ENCODE peak calls at places on chromosomes 11 and 22, in ten cellular contexts. G is psoas muscle, H is mesendoderm, M is endodermal cell, S is heart left ventricle, C is right lobe of liver, U is sigmoid colon, Y is suprapubic skin, Z is left lung, O is spleen. D is an unnamed sample. For H3K27me3, the result is how much of the 10 kb centered on the place peaks cover.

GRCh38 chr22:29308148-29308790 is 1.8 kb downstream of the GAS2L1 start:
- DNase-seq in G (no peak), H (no peak), M (no peak), S (peak), C (no peak), U (peak), Y (no peak), Z (no peak), O (no peak), D (no peak)

GRCh38 chr11:36411202-36411640 is 98.9 kb downstream of the TRAF6 start:
- DNase-seq in G (no peak), H (no peak), M (no peak), S (peak), C (peak), U (no peak), Y (no peak), Z (peak), O (peak), D (no peak)

GRCh38 chr22:49258107-49259010 is 569.3 kb downstream of the BRD1 start:
- DNase-seq in G (no peak), H (no peak), M (peak), S (no peak), C (peak), U (no peak), Y (peak), Z (no peak), O (no peak), D (no peak)

GRCh38 chr11:22466809-22467208 is 128.6 kb downstream of the SLC17A6 start:
- DNase-seq in G (peak), H (peak), M (no peak), S (peak), C (no peak), U (no peak), Y (no peak), Z (no peak), O (no peak), D (no peak)

GRCh38 chr22:22955866-22956535 is 68.4 kb downstream of the IGLL5 start:
- DNase-seq in G (peak), H (peak), M (peak), S (peak), C (peak), U (peak), Y (no peak), Z (no peak), O (no peak), D (peak)

GRCh38 chr22:44571566-44572413 is 73.8 kb upstream of the RTL6 start:
- DNase-seq in G (no peak), H (no peak), M (no peak), S (no peak), C (peak), U (peak), Y (peak), Z (peak), O (no peak), D (no peak)

GRCh38 chr11:104152941-104153340 is 11.0 kb downstream of the PDGFD start:
- DNase-seq in G (no peak), H (no peak), M (no peak), S (no peak), C (no peak), U (no peak), Y (no peak), Z (no peak), O (no peak), D (no peak)

GRCh38 chr22:38016182-38017078 is 32.1 kb upstream of the SOX10 start:
- DNase-seq in G (no peak), H (peak), M (peak), S (peak), C (no peak), U (peak), Y (no peak), Z (no peak), O (no peak), D (peak)

GRCh38 chr22:48599346-48599745 is 1228.3 kb downstream of the BRD1 start:
- DNase-seq in G (no peak), H (no peak), M (no peak), S (no peak), C (no peak), U (no peak), Y (no peak), Z (no peak), O (no peak), D (no peak)

GRCh38 chr11:1262172-1263006 is 39.5 kb downstream of the MUC5B start:
- DNase-seq in G (peak), H (peak), M (peak), S (peak), C (peak), U (peak), Y (peak), Z (peak), O (peak), D (peak)

GRCh38 chr11:128535468-128536457 is 51.6 kb downstream of the ETS1 start:
- DNase-seq in G (no peak), H (no peak), M (no peak), S (no peak), C (no peak), U (no peak), Y (no peak), Z (no peak), O (no peak), D (no peak)

GRCh38 chr11:100705447-100705846 is 18.4 kb downstream of the ARHGAP42 start:
- DNase-seq in G (no peak), H (no peak), M (no peak), S (no peak), C (no peak), U (no peak), Y (no peak), Z (no peak), O (no peak), D (no peak)

GRCh38 chr11:102306048-102306575 is 11.2 kb upstream of the BIRC3 start:
- DNase-seq in G (no peak), H (no peak), M (no peak), S (no peak), C (no peak), U (no peak), Y (no peak), Z (peak), O (no peak), D (peak)

GRCh38 chr11:68296344-68297051 is 15.9 kb upstream of the LRP5 start:
- DNase-seq in G (no peak), H (no peak), M (peak), S (no peak), C (peak), U (no peak), Y (no peak), Z (no peak), O (no peak), D (no peak)

GRCh38 chr22:43205748-43206514 is 19.0 kb upstream of the TTLL12 start:
- DNase-seq in G (no peak), H (no peak), M (no peak), S (peak), C (no peak), U (no peak), Y (no peak), Z (no peak), O (no peak), D (no peak)

GRCh38 chr11:120546312-120547205 is 35.0 kb downstream of the GRIK4 start:
- DNase-seq in G (peak), H (peak), M (peak), S (peak), C (no peak), U (no peak), Y (no peak), Z (peak), O (no peak), D (peak)

GRCh38 chr11:112320668-112321067 is 60.0 kb upstream of the PLET1 start:
- DNase-seq in G (peak), H (no peak), M (no peak), S (peak), C (peak), U (peak), Y (no peak), Z (peak), O (no peak), D (peak)

GRCh38 chr22:38218661-38219331 is 17.0 kb downstream of the MAFF start:
- DNase-seq in G (peak), H (peak), M (peak), S (peak), C (peak), U (peak), Y (no peak), Z (peak), O (no peak), D (peak)

GRCh38 chr11:42482822-42483221 is 829.0 kb upstream of the API5 start:
- DNase-seq in G (no peak), H (no peak), M (no peak), S (no peak), C (no peak), U (no peak), Y (no peak), Z (no peak), O (no peak), D (no peak)

GRCh38 chr11:18936002-18936673 is 3.1 kb downstream of the MRGPRX1 start:
- DNase-seq in G (no peak), H (peak), M (peak), S (no peak), C (no peak), U (no peak), Y (no peak), Z (no peak), O (no peak), D (no peak)

GRCh38 chr11:101003468-101003867 is 126.1 kb downstream of the PGR start:
- DNase-seq in G (no peak), H (peak), M (peak), S (no peak), C (no peak), U (no peak), Y (no peak), Z (no peak), O (no peak), D (no peak)

GRCh38 chr11:22461626-22462025 is 123.4 kb downstream of the SLC17A6 start:
- DNase-seq in G (no peak), H (peak), M (no peak), S (no peak), C (no peak), U (no peak), Y (no peak), Z (no peak), O (no peak), D (no peak)

GRCh38 chr11:81644239-81644840 is 1089.3 kb downstream of the FAM181B start:
- DNase-seq in G (no peak), H (peak), M (peak), S (no peak), C (no peak), U (no peak), Y (no peak), Z (no peak), O (no peak), D (no peak)

GRCh38 chr22:46914916-46915894 is 152.8 kb downstream of the TBC1D22A start:
- DNase-seq in G (no peak), H (no peak), M (no peak), S (no peak), C (no peak), U (no peak), Y (peak), Z (no peak), O (no peak), D (no peak)

GRCh38 chr11:86636275-86636674 is 36.1 kb downstream of the ME3 start:
- DNase-seq in G (no peak), H (peak), M (peak), S (no peak), C (no peak), U (no peak), Y (no peak), Z (no peak), O (no peak), D (peak)

GRCh38 chr11:32178692-32179091 is 87.8 kb downstream of the RCN1 start:
- DNase-seq in G (no peak), H (no peak), M (no peak), S (no peak), C (no peak), U (no peak), Y (no peak), Z (no peak), O (no peak), D (no peak)

GRCh38 chr11:3849297-3849874 is 6.1 kb upstream of the STIM1 start:
- DNase-seq in G (no peak), H (peak), M (peak), S (no peak), C (no peak), U (no peak), Y (no peak), Z (no peak), O (no peak), D (no peak)

GRCh38 chr11:16012125-16012751 is 344.1 kb downstream of the SOX6 start:
- DNase-seq in G (no peak), H (no peak), M (no peak), S (no peak), C (no peak), U (no peak), Y (no peak), Z (no peak), O (no peak), D (no peak)

GRCh38 chr11:134118016-134118415 is 49.1 kb downstream of the JAM3 start:
- DNase-seq in G (no peak), H (no peak), M (no peak), S (no peak), C (no peak), U (no peak), Y (no peak), Z (no peak), O (no peak), D (no peak)

GRCh38 chr11:120500414-120500936 is 11.1 kb upstream of the GRIK4 start:
- DNase-seq in G (peak), H (peak), M (peak), S (no peak), C (no peak), U (no peak), Y (no peak), Z (no peak), O (peak), D (peak)

GRCh38 chr11:117413616-117414015 is 86.0 kb downstream of the CEP164 start:
- DNase-seq in G (no peak), H (no peak), M (peak), S (no peak), C (no peak), U (no peak), Y (peak), Z (peak), O (no peak), D (no peak)

GRCh38 chr22:40410731-40411505 is 40.5 kb downstream of the SGSM3 start:
- DNase-seq in G (no peak), H (no peak), M (no peak), S (no peak), C (peak), U (no peak), Y (peak), Z (peak), O (no peak), D (no peak)

GRCh38 chr11:5803982-5804381 is 4.7 kb upstream of the OR52N2 start:
- DNase-seq in G (no peak), H (no peak), M (no peak), S (no peak), C (no peak), U (no peak), Y (no peak), Z (no peak), O (no peak), D (no peak)

GRCh38 chr11:5809905-5810792 is 1.4 kb downstream of the OR52N2 start:
- DNase-seq in G (no peak), H (peak), M (no peak), S (no peak), C (no peak), U (no peak), Y (no peak), Z (no peak), O (no peak), D (no peak)

GRCh38 chr11:5808500-5809121 is at the start of gene OR52N2:
- DNase-seq in G (peak), H (peak), M (peak), S (peak), C (peak), U (peak), Y (peak), Z (peak), O (peak), D (peak)

GRCh38 chr11:5807580-5807979 is 1.1 kb upstream of the OR52N2 start:
- DNase-seq in G (no peak), H (peak), M (peak), S (no peak), C (no peak), U (no peak), Y (no peak), Z (no peak), O (no peak), D (no peak)

DNA sequence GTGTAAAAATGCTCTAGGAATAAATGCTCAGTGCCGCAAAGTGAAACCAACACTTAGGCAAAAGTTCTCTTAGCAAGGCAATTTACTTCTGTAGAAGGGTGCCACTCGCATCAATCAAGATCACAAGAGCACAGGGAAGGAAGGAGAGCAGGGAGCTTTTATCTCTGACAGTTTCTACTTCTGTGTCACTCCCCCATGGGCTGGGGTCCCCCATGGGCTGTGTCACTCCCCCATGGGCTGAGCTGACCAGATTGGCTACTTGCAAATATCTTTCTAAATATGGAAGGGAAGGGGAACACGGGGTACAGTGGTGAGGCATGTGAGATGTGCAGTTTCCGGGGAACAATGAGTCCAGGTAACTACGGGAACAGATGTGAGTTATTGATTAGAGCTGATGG is 397 bp downstream of the OR52N2 start:
- DNase-seq in G (no peak), H (peak), M (no peak), S (no peak), C (no peak), U (no peak), Y (no peak), Z (no peak), O (no peak), D (no peak)
- H3K27me3 ChIP-seq in G (under half), H (under half), M (under half), S (under half), C (under half), U (under half), Y (under half), Z (under half), O (under half), D (under half)

GRCh38 chr22:35915477-35916013 is 113.1 kb downstream of the RBFOX2 start:
- DNase-seq in G (no peak), H (peak), M (no peak), S (no peak), C (no peak), U (no peak), Y (no peak), Z (no peak), O (no peak), D (no peak)

GRCh38 chr22:35914665-35915476 is 113.8 kb downstream of the RBFOX2 start:
- DNase-seq in G (no peak), H (peak), M (peak), S (peak), C (peak), U (peak), Y (no peak), Z (peak), O (no peak), D (peak)

GRCh38 chr22:35913925-35914324 is 114.7 kb downstream of the RBFOX2 start:
- DNase-seq in G (no peak), H (no peak), M (no peak), S (no peak), C (no peak), U (no peak), Y (no peak), Z (no peak), O (no peak), D (no peak)

GRCh38 chr22:35912668-35913067 is 116.0 kb downstream of the RBFOX2 start:
- DNase-seq in G (no peak), H (no peak), M (no peak), S (no peak), C (no peak), U (no peak), Y (no peak), Z (no peak), O (no peak), D (no peak)

DNA sequence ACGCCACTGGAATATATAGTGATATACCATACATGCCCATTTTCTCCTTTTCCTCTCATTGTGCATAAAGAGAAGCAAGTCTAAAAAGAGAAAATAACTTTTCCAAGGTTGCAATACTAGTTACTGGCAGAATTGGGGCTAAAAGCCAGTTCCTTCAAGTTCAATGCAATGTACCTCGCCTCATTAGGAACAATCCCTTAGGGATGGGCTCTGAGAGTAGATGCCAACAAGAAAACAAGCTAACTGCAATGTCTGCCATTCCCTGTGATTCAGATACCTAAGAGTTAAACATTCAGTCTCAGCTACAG is 114.3 kb downstream of the RBFOX2 start:
- DNase-seq in G (no peak), H (no peak), M (no peak), S (no peak), C (no peak), U (no peak), Y (no peak), Z (no peak), O (no peak), D (no peak)
- H3K4me3 ChIP-seq in G (peak), H (no peak), M (peak), S (no peak), C (no peak), U (peak), Y (peak), Z (no peak), O (peak), D (no peak)

GRCh38 chr11:10483584-10483983 is 28.5 kb downstream of the AMPD3 start:
- DNase-seq in G (no peak), H (no peak), M (peak), S (no peak), C (peak), U (no peak), Y (peak), Z (no peak), O (peak), D (no peak)

GRCh38 chr11:10483174-10483573 is 28.1 kb downstream of the AMPD3 start:
- DNase-seq in G (no peak), H (no peak), M (peak), S (no peak), C (no peak), U (no peak), Y (peak), Z (no peak), O (no peak), D (no peak)

GRCh38 chr11:10480760-10481159 is 25.7 kb downstream of the AMPD3 start:
- DNase-seq in G (no peak), H (no peak), M (no peak), S (no peak), C (no peak), U (no peak), Y (no peak), Z (no peak), O (no peak), D (no peak)

GRCh38 chr11:10480026-10480425 is 25.0 kb downstream of the AMPD3 start:
- DNase-seq in G (no peak), H (no peak), M (no peak), S (no peak), C (peak), U (no peak), Y (peak), Z (no peak), O (no peak), D (no peak)

DNA sequence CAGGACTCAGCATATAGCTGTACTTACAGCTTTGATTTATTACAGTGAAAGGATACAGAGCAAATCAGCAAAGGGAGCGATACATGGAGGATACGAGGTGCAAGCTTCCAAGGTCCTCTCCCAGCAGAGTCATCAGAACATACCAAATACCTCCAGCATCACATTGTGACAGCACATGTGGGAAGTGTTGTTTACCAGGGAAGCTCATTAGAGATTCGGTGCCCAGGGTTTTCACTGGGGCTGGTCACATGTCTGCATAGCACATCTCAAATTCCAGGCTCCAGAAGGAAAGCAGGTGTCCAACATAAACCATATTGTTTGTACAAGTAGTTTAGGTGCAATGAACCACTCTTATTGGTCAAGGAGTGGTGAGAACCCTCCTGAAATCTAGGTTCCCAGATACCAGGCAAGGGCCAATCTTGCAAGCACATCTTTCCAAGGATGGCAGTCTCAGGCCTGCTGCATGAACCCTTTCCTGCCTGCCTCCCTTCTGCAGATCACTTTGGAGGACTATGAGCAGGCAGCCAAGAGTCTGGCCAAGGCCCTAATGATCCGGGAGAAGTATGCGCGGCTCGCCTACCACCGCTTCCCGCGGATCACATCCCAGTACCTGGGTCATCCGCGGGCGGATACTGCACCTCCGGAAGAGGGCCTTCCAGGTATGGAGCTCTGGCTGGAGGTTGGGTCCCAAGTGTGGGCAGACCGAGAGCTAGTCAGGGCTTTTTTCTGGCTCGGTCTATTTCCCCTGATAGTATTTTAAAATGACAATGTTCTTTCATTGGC is 26.7 kb downstream of the AMPD3 start:
- DNase-seq in G (no peak), H (no peak), M (no peak), S (no peak), C (peak), U (no peak), Y (peak), Z (no peak), O (no peak), D (no peak)
- H3K27ac ChIP-seq in G (no peak), H (no peak), M (no peak), S (no peak), C (no peak), U (no peak), Y (no peak), Z (no peak), O (no peak), D (no peak)

GRCh38 chr22:30438559-30438958 is 13.0 kb downstream of the MTFP1 start:
- DNase-seq in G (no peak), H (no peak), M (no peak), S (no peak), C (no peak), U (no peak), Y (no peak), Z (no peak), O (no peak), D (no peak)
- H3K27me3 ChIP-seq in G (under half), H (under half), M (under half), S (under half), C (under half), U (under half), Y (under half), Z (under half), O (under half), D (under half)